ENCODE peak calls at places on chromosomes 4 and X, in eight cellular contexts. H, J, X, U, W, T, M and D are unnamed samples. For H3K9me3, the result is how much of the 10 kb centered on the place peaks cover.

GRCh38 chr4:152999376-153000067 is 63.4 kb downstream of the FHDC1 start:
- DNase-seq in H (no peak), M (no peak), X (no peak), T (peak), W (no peak), U (no peak), J (no peak), D (no peak)

GRCh38 chr4:139171878-139172691 is 4.9 kb downstream of the ELF2 start:
- DNase-seq in X (peak), U (no peak), W (no peak), M (peak), H (no peak), J (no peak), T (no peak), D (no peak)

GRCh38 chr4:76179398-76180318 is 31.5 kb upstream of the NUP54 start:
- DNase-seq in X (no peak), J (peak), M (peak), W (peak), H (peak), T (peak), U (peak), D (peak)

GRCh38 chr4:149975172-149975571 is 103.1 kb upstream of the DCLK2 start:
- DNase-seq in W (no peak), M (no peak), U (no peak), T (no peak), J (no peak), X (no peak), H (no peak), D (no peak)

GRCh38 chrX:129606918-129607317 is 47.8 kb downstream of the APLN start:
- DNase-seq in H (no peak), M (peak), W (peak), T (peak), J (peak), U (no peak), X (peak), D (peak)

GRCh38 chrX:104098919-104099318 is 13.4 kb upstream of the ZCCHC18 start:
- DNase-seq in J (no peak), M (no peak), T (no peak), W (no peak), H (no peak), U (no peak), X (no peak), D (no peak)

GRCh38 chrX:12978205-12979010 is 3.5 kb downstream of the TMSB4X start:
- DNase-seq in M (peak), W (peak), X (peak), U (peak), T (peak), H (no peak), J (peak), D (peak)

GRCh38 chr4:94365304-94365703 is 22.7 kb upstream of the HPGDS start:
- DNase-seq in M (peak), H (no peak), J (no peak), T (no peak), W (no peak), X (no peak), U (no peak), D (no peak)

GRCh38 chrX:25012433-25012735 is 3.4 kb downstream of the ARX start:
- DNase-seq in W (no peak), U (no peak), T (no peak), M (no peak), J (no peak), X (no peak), H (no peak), D (no peak)

GRCh38 chr4:119861731-119862130 is 204.9 kb downstream of the MAD2L1 start:
- DNase-seq in H (no peak), M (peak), T (no peak), W (peak), X (no peak), J (no peak), U (no peak), D (no peak)

GRCh38 chrX:94400488-94400887 is 726.5 kb downstream of the FAM133A start:
- DNase-seq in M (no peak), T (no peak), U (no peak), W (peak), H (no peak), X (no peak), J (no peak), D (no peak)

GRCh38 chr4:1072830-1073446 is 40.4 kb downstream of the RNF212 start:
- DNase-seq in M (peak), J (peak), T (peak), X (no peak), W (peak), U (no peak), H (peak), D (no peak)

GRCh38 chrX:25002658-25003015 is 13.1 kb downstream of the ARX start:
- DNase-seq in M (no peak), U (no peak), X (no peak), H (no peak), J (no peak), W (no peak), T (no peak), D (no peak)

GRCh38 chr4:646460-646859 is 21.1 kb downstream of the PDE6B start:
- DNase-seq in T (no peak), M (no peak), W (no peak), X (no peak), H (no peak), J (peak), U (no peak), D (no peak)

GRCh38 chr4:751676-752075 is 46.0 kb downstream of the PCGF3 start:
- DNase-seq in H (no peak), M (peak), U (no peak), T (no peak), X (no peak), J (no peak), W (no peak), D (no peak)

GRCh38 chrX:50813843-50814661 is at the start of gene SHROOM4:
- DNase-seq in X (no peak), W (peak), J (no peak), T (no peak), M (peak), H (peak), U (no peak), D (peak)

GRCh38 chr4:38860788-38861424 is 4.3 kb upstream of the TLR6 start:
- DNase-seq in W (peak), H (peak), U (no peak), M (no peak), T (peak), X (no peak), J (peak), D (no peak)

GRCh38 chr4:81255524-81255923 is 40.5 kb upstream of the PRKG2 start:
- DNase-seq in W (peak), U (no peak), M (peak), J (no peak), T (no peak), H (no peak), X (no peak), D (no peak)

GRCh38 chr4:110332483-110332882 is 134.1 kb upstream of the ELOVL6 start:
- DNase-seq in U (no peak), J (no peak), H (no peak), T (no peak), W (no peak), M (peak), X (no peak), D (no peak)

GRCh38 chr4:143616771-143617170 is 83.7 kb downstream of the FREM3 start:
- DNase-seq in W (no peak), U (no peak), J (no peak), T (no peak), X (peak), H (no peak), M (peak), D (peak)

GRCh38 chr4:150078041-150078995 is at the start of gene DCLK2:
- DNase-seq in M (peak), J (no peak), H (peak), X (no peak), T (peak), W (peak), U (no peak), D (peak)

GRCh38 chr4:106909776-106910175 is 126.3 kb downstream of the DKK2 start:
- DNase-seq in U (no peak), H (no peak), T (no peak), W (no peak), M (no peak), J (no peak), X (no peak), D (no peak)

GRCh38 chr4:15400911-15401671 is 26.7 kb upstream of the C1QTNF7 start:
- DNase-seq in X (peak), W (peak), T (no peak), H (no peak), M (peak), J (peak), U (no peak), D (peak)

GRCh38 chrX:39618178-39618577 is 479.6 kb downstream of the BCOR start:
- DNase-seq in U (no peak), H (no peak), X (no peak), W (no peak), M (no peak), J (no peak), T (no peak), D (no peak)

GRCh38 chr4:26826721-26827120 is 33.9 kb upstream of the STIM2 start:
- DNase-seq in U (no peak), W (no peak), M (no peak), J (no peak), H (peak), X (no peak), T (no peak), D (no peak)

GRCh38 chrX:1717326-1717725 is 102.5 kb downstream of the ASMT start:
- DNase-seq in M (no peak), J (no peak), X (no peak), T (no peak), U (no peak), H (no peak), W (no peak), D (no peak)

GRCh38 chr4:36343501-36343900 is 62.1 kb downstream of the DTHD1 start:
- DNase-seq in H (no peak), M (no peak), U (no peak), X (no peak), T (no peak), J (no peak), W (no peak), D (no peak)
- H3K27ac ChIP-seq in H (no peak), M (no peak), U (no peak), X (no peak), T (no peak), J (no peak), W (no peak), D (no peak)

DNA sequence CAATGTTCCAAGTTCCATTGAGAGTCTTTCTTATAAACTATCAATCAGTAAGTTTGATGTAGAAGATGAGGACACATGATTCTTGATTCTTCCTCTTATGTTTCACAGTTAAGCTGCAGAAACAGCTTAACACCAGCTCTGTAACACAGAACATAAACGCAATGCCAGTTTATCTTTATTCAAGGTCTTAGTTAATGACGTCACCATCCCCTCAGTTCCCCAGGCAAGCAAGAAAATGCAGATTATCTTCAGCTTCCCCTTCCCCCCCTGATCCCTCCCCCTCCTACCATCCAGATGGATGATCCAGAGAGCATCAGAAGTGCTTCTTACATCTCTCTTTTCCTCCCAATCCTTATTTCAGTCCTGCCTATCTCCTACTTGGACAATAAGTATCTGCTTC is 4.4 kb upstream of the SH3RF1 start:
- DNase-seq in U (no peak), T (peak), M (no peak), J (no peak), X (no peak), W (no peak), H (no peak), D (no peak)
- H3K4me3 ChIP-seq in U (no peak), T (no peak), M (no peak), J (no peak), X (no peak), W (no peak), H (no peak), D (no peak)

DNA sequence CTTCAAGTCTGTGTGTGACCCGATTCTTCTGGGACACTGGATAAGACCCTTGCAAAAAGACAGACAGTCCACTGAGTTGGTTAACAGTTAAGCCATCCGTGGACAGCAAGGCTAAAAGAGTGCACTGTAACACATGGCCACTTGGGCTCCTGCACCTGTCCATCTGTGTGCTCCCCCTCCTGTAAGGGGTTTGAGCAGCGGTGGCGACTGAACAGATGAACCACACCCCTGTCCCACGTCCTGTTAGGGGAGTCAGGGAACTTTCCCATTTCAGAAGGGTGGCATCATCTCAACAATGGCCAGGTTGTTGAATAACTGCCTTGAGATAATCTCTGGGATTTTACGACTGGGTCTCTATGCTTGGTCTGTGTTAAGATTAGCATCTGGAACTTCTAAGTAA is 178.6 kb downstream of the GRXCR1 start:
- DNase-seq in H (no peak), X (no peak), U (no peak), M (no peak), J (no peak), W (no peak), T (no peak), D (no peak)
- H3K9me3 ChIP-seq in H (under half), X (under half), U (under half), M (under half), J (under half), W (under half), T (under half), D (under half)

GRCh38 chrX:2819345-2820130 is 9.2 kb upstream of the GYG2 start:
- DNase-seq in W (peak), T (peak), X (no peak), H (no peak), M (no peak), J (peak), U (no peak), D (no peak)
- H3K27ac ChIP-seq in W (no peak), T (no peak), X (no peak), H (no peak), M (no peak), J (no peak), U (no peak), D (no peak)

DNA sequence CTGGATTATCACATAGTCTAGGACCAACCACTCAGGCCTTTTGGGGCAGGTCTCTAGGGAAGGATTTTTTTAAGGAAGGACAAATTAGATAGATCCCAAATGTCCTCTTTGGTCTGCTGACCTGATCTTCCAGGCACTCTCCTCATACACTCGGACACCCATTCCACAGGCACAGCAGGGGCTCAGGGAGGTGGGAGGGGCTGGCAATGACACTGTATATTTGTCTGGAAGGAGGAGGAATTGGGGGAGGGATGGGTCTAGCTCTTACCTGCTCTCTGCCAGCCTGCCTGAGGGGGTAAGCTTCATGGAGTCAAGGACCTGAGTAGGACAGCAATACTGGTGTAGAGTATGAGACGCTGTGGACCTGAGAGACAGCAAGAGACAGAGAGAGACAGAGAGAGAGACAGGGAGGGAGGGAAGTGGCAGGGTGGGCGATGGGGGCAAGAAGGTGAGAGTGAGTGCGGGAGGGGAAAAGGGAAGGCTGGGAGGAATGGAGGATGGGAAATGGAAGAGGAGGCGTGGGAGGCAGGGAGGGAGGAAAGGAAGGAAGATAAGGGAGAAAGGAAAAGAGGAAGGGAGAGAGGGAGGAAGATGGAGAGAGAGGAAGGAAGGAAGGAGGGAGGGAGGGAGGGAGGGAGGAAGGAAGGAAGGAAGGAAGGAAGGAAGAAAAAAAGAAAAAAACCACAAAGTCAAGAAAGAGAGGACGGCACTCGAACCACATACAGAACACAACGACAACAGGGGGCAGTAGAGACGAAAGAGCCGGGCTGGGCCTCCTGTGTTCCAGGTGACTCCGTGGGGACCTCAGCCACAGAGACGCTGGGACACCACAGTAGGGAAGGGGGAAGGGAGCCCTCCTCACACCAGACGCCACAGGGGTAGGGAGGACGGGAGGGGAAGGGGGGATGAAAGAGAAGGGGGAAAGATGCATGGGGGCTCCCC is 1.8 kb downstream of the IQSEC2 start:
- DNase-seq in M (no peak), X (no peak), J (no peak), W (no peak), U (no peak), H (no peak), T (no peak), D (no peak)
- H3K4me3 ChIP-seq in M (no peak), X (peak), J (no peak), W (no peak), U (no peak), H (no peak), T (no peak), D (no peak)

DNA sequence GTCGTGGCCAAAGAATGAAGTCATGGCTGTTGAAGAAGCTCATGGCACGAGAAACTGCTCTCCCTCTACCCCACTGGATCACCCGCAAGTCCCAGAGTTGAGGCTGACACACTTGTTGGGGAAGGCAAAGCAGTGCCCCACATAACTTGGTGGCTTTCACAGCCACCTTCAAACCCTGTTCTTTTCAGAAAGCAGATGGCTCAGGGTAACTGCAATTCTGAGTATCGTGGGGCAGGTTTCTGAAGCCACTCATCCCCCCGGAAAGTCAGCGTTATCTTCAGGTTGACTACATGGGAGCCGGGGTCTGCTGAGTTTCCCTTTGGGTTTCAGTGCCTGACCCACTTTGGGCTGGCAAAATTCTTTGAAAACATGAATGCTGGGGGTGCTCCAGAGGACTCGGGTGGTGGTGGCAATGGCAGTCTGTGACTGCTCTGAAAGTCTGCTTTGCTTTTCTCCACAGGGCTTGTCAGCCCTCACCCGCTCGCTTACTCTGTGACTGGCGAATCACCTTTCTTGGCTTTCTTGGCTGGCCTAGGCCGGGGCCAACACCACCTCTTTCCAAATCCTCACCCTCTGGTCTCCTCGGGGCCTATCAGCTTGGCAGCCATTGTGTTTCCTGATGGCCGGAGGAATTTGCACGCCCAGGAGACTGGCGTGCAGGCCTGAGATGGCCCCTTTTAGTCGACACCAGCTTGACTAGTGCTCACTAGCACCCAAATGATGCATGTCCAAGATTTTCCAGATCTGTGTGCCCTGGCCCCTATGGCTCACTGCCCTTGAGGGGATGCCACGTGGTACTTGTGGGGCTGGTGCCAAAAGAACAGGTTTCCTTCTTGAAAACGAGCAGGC is 7.3 kb downstream of the PPP1R3F start:
- DNase-seq in W (no peak), U (no peak), H (peak), X (no peak), J (no peak), T (no peak), M (peak), D (no peak)
- H3K9me3 ChIP-seq in W (under half), U (under half), H (under half), X (under half), J (under half), T (under half), M (under half), D (under half)

GRCh38 chr4:80124246-80125211 is 51.5 kb upstream of the ANTXR2 start:
- DNase-seq in J (no peak), W (no peak), M (no peak), H (no peak), T (no peak), U (no peak), X (no peak), D (no peak)

GRCh38 chr4:80126435-80126834 is 53.4 kb upstream of the ANTXR2 start:
- DNase-seq in J (no peak), H (no peak), U (no peak), T (no peak), W (no peak), M (no peak), X (no peak), D (no peak)

GRCh38 chr4:80127870-80128419 is 54.9 kb upstream of the ANTXR2 start:
- DNase-seq in M (no peak), J (no peak), W (no peak), X (no peak), U (no peak), T (no peak), H (no peak), D (no peak)

GRCh38 chr4:80128941-80129340 is 55.9 kb upstream of the ANTXR2 start:
- DNase-seq in T (no peak), M (no peak), J (no peak), W (no peak), H (no peak), U (no peak), X (no peak), D (no peak)

GRCh38 chr4:80125252-80126177 is 52.5 kb upstream of the ANTXR2 start:
- DNase-seq in M (peak), X (no peak), U (no peak), T (no peak), W (no peak), J (peak), H (no peak), D (peak)
- H3K27ac ChIP-seq in M (no peak), X (no peak), U (no peak), T (no peak), W (no peak), J (peak), H (no peak), D (peak)

DNA sequence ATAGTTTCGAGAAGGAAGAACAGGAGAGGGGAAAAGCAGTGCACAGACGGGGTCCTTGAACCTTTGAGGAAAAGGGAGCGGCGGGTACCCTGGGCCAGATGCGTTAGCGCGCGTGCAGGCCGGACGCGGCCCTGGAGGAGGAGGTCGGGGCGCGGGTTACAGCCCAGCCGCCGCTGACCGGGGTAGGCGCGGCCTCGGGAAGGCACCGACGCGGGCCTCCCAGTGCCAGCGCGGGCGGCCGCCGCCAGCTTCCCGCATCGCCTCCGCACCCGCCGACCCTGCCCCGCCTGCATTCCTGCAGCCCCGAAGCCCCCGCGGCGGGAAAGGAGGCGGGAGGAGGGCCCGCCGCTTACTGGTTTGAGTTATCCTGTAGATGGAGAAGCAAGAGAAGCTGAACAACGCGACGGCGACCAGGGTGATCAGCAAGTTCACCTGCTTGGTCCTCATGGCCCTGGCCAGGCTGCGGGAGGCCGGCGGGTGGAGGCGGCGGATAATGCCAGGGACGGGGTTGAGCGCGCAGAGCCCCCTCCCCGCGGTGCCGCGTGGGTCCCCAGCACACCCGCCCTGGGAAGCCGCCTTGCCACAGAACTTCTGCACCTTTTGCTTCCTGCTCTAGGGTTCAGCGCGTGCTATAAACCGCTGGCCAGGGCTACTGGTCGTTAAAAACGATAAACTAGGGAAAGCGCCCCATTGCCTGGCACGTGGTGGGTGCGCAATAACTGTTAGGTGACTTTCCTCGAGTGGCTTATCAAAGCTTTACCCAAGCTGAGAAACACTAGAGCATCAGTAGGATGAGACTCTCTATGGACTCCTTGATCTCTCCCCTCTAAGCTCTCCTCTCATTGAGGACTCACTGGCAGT is at the start of gene MGAT4D:
- DNase-seq in J (no peak), U (no peak), X (no peak), T (no peak), H (peak), W (peak), M (peak), D (no peak)
- H3K4me3 ChIP-seq in J (no peak), U (no peak), X (no peak), T (no peak), H (peak), W (peak), M (no peak), D (no peak)